ENCODE peak calls at places on chromosome 6, in nine cellular contexts. One of them, this sample, is unnamed.

GRCh38 chr6:28941681-28942448 is 18.1 kb upstream of the TRIM27 start:
- DNase-seq in iris pigment epithelial cell: no peak
- DNase-seq in activated T-cell treated with anti-CD3 and anti-CD28 coated beads for 4 hours: no peak
- DNase-seq in H9: no peak
- DNase-seq in ovary: no peak
- DNase-seq in NCI-H345: no peak
- DNase-seq in left ventricle myocardium inferior: no peak
- DNase-seq in stimulated activated CD4-positive, alpha-beta T cell treated with anti-CD3 and anti-CD28 coated beads, Interleukin-4, amount 100 ng/mL, for 4 hours: no peak
- DNase-seq in NCI-H1105: peak
- DNase-seq in this sample: no peak

GRCh38 chr6:91291071-91291470 is 704.2 kb upstream of the MAP3K7 start:
- DNase-seq in ovary: no peak
- DNase-seq in iris pigment epithelial cell: peak
- DNase-seq in H9: no peak
- DNase-seq in NCI-H1105: no peak
- DNase-seq in stimulated activated CD4-positive, alpha-beta T cell treated with anti-CD3 and anti-CD28 coated beads, Interleukin-4, amount 100 ng/mL, for 4 hours: no peak
- DNase-seq in NCI-H345: no peak
- DNase-seq in activated T-cell treated with anti-CD3 and anti-CD28 coated beads for 4 hours: no peak
- DNase-seq in left ventricle myocardium inferior: no peak
- DNase-seq in this sample: no peak

GRCh38 chr6:133241901-133242760 is 974 bp downstream of the EYA4 start:
- DNase-seq in iris pigment epithelial cell: peak
- DNase-seq in H9: peak
- DNase-seq in stimulated activated CD4-positive, alpha-beta T cell treated with anti-CD3 and anti-CD28 coated beads, Interleukin-4, amount 100 ng/mL, for 4 hours: no peak
- DNase-seq in activated T-cell treated with anti-CD3 and anti-CD28 coated beads for 4 hours: no peak
- DNase-seq in NCI-H1105: no peak
- DNase-seq in left ventricle myocardium inferior: peak
- DNase-seq in NCI-H345: no peak
- DNase-seq in ovary: peak
- DNase-seq in this sample: no peak

GRCh38 chr6:95209007-95209406 is 368.3 kb upstream of the MANEA start:
- DNase-seq in stimulated activated CD4-positive, alpha-beta T cell treated with anti-CD3 and anti-CD28 coated beads, Interleukin-4, amount 100 ng/mL, for 4 hours: no peak
- DNase-seq in NCI-H345: no peak
- DNase-seq in activated T-cell treated with anti-CD3 and anti-CD28 coated beads for 4 hours: no peak
- DNase-seq in left ventricle myocardium inferior: no peak
- DNase-seq in H9: no peak
- DNase-seq in iris pigment epithelial cell: no peak
- DNase-seq in ovary: no peak
- DNase-seq in NCI-H1105: no peak
- DNase-seq in this sample: no peak

GRCh38 chr6:29757701-29758293 is 34.6 kb downstream of the HLA-F start:
- DNase-seq in H9: peak
- DNase-seq in activated T-cell treated with anti-CD3 and anti-CD28 coated beads for 4 hours: no peak
- DNase-seq in NCI-H345: no peak
- DNase-seq in stimulated activated CD4-positive, alpha-beta T cell treated with anti-CD3 and anti-CD28 coated beads, Interleukin-4, amount 100 ng/mL, for 4 hours: no peak
- DNase-seq in iris pigment epithelial cell: no peak
- DNase-seq in left ventricle myocardium inferior: no peak
- DNase-seq in NCI-H1105: no peak
- DNase-seq in ovary: no peak
- DNase-seq in this sample: no peak

GRCh38 chr6:156538875-156539660 is 238.1 kb upstream of the ARID1B start:
- DNase-seq in NCI-H1105: no peak
- DNase-seq in H9: no peak
- DNase-seq in stimulated activated CD4-positive, alpha-beta T cell treated with anti-CD3 and anti-CD28 coated beads, Interleukin-4, amount 100 ng/mL, for 4 hours: no peak
- DNase-seq in ovary: no peak
- DNase-seq in activated T-cell treated with anti-CD3 and anti-CD28 coated beads for 4 hours: no peak
- DNase-seq in iris pigment epithelial cell: no peak
- DNase-seq in left ventricle myocardium inferior: no peak
- DNase-seq in NCI-H345: no peak
- DNase-seq in this sample: no peak

GRCh38 chr6:144064831-144065668 is 30.3 kb downstream of the SF3B5 start:
- DNase-seq in ovary: no peak
- DNase-seq in NCI-H1105: peak
- DNase-seq in iris pigment epithelial cell: no peak
- DNase-seq in H9: no peak
- DNase-seq in activated T-cell treated with anti-CD3 and anti-CD28 coated beads for 4 hours: no peak
- DNase-seq in stimulated activated CD4-positive, alpha-beta T cell treated with anti-CD3 and anti-CD28 coated beads, Interleukin-4, amount 100 ng/mL, for 4 hours: no peak
- DNase-seq in NCI-H345: peak
- DNase-seq in left ventricle myocardium inferior: no peak
- DNase-seq in this sample: no peak

GRCh38 chr6:14472964-14473363 is 355.4 kb downstream of the CD83 start:
- DNase-seq in left ventricle myocardium inferior: no peak
- DNase-seq in ovary: no peak
- DNase-seq in H9: no peak
- DNase-seq in stimulated activated CD4-positive, alpha-beta T cell treated with anti-CD3 and anti-CD28 coated beads, Interleukin-4, amount 100 ng/mL, for 4 hours: no peak
- DNase-seq in iris pigment epithelial cell: no peak
- DNase-seq in activated T-cell treated with anti-CD3 and anti-CD28 coated beads for 4 hours: no peak
- DNase-seq in NCI-H1105: no peak
- DNase-seq in NCI-H345: no peak
- DNase-seq in this sample: no peak

GRCh38 chr6:131548441-131548840 is 24.6 kb upstream of the ARG1 start:
- DNase-seq in stimulated activated CD4-positive, alpha-beta T cell treated with anti-CD3 and anti-CD28 coated beads, Interleukin-4, amount 100 ng/mL, for 4 hours: no peak
- DNase-seq in H9: no peak
- DNase-seq in iris pigment epithelial cell: no peak
- DNase-seq in ovary: no peak
- DNase-seq in NCI-H345: no peak
- DNase-seq in NCI-H1105: no peak
- DNase-seq in activated T-cell treated with anti-CD3 and anti-CD28 coated beads for 4 hours: no peak
- DNase-seq in left ventricle myocardium inferior: no peak
- DNase-seq in this sample: no peak